ENCODE peak calls at places on chromosome 19, in five cellular contexts. One of them, this sample, is unnamed.

GRCh38 chr19:41588497-41589209 is 12.7 kb downstream of the CEACAM21 start:
- DNase-seq in cardiac muscle cell: peak; percentile 48
- DNase-seq in K562: peak; percentile 32
- DNase-seq in CD8-positive, alpha-beta T cell: no peak
- DNase-seq in neural progenitor cell: peak; percentile 46
- DNase-seq in this sample: no peak

GRCh38 chr19:35249146-35249847 is 495 bp downstream of the LSR start:
- DNase-seq in cardiac muscle cell: no peak
- DNase-seq in K562: peak; percentile 68
- DNase-seq in CD8-positive, alpha-beta T cell: no peak
- DNase-seq in neural progenitor cell: peak; percentile 65
- DNase-seq in this sample: peak; percentile 48

GRCh38 chr19:49853852-49854849 is 3.2 kb downstream of the PTOV1 start:
- DNase-seq in cardiac muscle cell: no peak
- DNase-seq in K562: no peak
- DNase-seq in CD8-positive, alpha-beta T cell: no peak
- DNase-seq in neural progenitor cell: no peak
- DNase-seq in this sample: no peak

GRCh38 chr19:43504426-43505185 is at the start of gene PHLDB3:
- DNase-seq in cardiac muscle cell: peak; percentile 26
- DNase-seq in K562: peak; percentile 52
- DNase-seq in CD8-positive, alpha-beta T cell: no peak
- DNase-seq in neural progenitor cell: no peak
- DNase-seq in this sample: peak; percentile 65

GRCh38 chr19:43638214-43638990 is 1.2 kb downstream of the CADM4 start:
- DNase-seq in cardiac muscle cell: no peak
- DNase-seq in K562: no peak
- DNase-seq in CD8-positive, alpha-beta T cell: no peak
- DNase-seq in neural progenitor cell: no peak
- DNase-seq in this sample: no peak

GRCh38 chr19:17473041-17473440 is 2.7 kb downstream of the SLC27A1 start:
- DNase-seq in cardiac muscle cell: peak; percentile 82
- DNase-seq in K562: no peak
- DNase-seq in CD8-positive, alpha-beta T cell: no peak
- DNase-seq in neural progenitor cell: no peak
- DNase-seq in this sample: peak; percentile 30

GRCh38 chr19:10961763-10962536 is 1.1 kb downstream of the SMARCA4 start:
- DNase-seq in cardiac muscle cell: no peak
- DNase-seq in K562: no peak
- DNase-seq in CD8-positive, alpha-beta T cell: no peak
- DNase-seq in neural progenitor cell: peak; percentile 75
- DNase-seq in this sample: no peak

GRCh38 chr19:35144600-35145436 is 1.8 kb downstream of the FXYD7 start:
- DNase-seq in cardiac muscle cell: peak; percentile 32
- DNase-seq in K562: peak; percentile 87
- DNase-seq in CD8-positive, alpha-beta T cell: peak; percentile 44
- DNase-seq in neural progenitor cell: peak; percentile 89
- DNase-seq in this sample: peak; percentile 21

GRCh38 chr19:55166530-55167268 is at the start of gene DNAAF3:
- DNase-seq in cardiac muscle cell: peak; percentile 98
- DNase-seq in K562: peak; percentile 99
- DNase-seq in CD8-positive, alpha-beta T cell: peak; percentile 70
- DNase-seq in neural progenitor cell: peak; percentile 99
- DNase-seq in this sample: peak; percentile 98

DNA sequence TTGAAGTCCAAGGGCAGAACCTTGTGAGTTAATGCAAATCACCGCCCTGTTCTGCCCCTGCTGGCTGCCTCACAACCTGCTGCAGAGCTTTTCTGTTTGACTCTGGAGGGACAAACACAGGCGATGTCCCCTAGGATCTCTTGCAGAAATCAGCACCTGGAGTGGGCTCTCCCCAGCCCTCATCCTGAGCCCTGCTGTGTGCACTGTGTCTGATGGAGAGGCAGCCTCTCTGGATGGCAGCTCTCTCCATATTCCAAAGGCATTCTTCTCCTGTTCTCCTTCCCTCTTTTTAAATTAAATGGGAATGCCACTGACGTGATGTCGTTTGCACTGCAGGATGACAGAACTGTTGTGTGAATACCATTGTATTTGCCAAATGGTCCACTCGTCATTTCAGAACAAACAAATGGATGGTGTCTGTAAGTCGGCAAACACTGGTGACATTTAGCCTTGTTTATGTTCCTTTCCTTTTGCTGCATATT is 184.1 kb downstream of the ZNF536 start:
- DNase-seq in cardiac muscle cell: no peak
- DNase-seq in K562: no peak
- DNase-seq in CD8-positive, alpha-beta T cell: no peak
- DNase-seq in neural progenitor cell: peak; percentile 12
- DNase-seq in this sample: peak; percentile 51
- TF ChIP-seq CTCF in cardiac muscle cell: no peak
- TF ChIP-seq CTCF in K562: no peak
- TF ChIP-seq CTCF in CD8-positive, alpha-beta T cell: no peak
- TF ChIP-seq CTCF in neural progenitor cell: peak; percentile 21
- TF ChIP-seq CTCF in this sample: peak; percentile 52

DNA sequence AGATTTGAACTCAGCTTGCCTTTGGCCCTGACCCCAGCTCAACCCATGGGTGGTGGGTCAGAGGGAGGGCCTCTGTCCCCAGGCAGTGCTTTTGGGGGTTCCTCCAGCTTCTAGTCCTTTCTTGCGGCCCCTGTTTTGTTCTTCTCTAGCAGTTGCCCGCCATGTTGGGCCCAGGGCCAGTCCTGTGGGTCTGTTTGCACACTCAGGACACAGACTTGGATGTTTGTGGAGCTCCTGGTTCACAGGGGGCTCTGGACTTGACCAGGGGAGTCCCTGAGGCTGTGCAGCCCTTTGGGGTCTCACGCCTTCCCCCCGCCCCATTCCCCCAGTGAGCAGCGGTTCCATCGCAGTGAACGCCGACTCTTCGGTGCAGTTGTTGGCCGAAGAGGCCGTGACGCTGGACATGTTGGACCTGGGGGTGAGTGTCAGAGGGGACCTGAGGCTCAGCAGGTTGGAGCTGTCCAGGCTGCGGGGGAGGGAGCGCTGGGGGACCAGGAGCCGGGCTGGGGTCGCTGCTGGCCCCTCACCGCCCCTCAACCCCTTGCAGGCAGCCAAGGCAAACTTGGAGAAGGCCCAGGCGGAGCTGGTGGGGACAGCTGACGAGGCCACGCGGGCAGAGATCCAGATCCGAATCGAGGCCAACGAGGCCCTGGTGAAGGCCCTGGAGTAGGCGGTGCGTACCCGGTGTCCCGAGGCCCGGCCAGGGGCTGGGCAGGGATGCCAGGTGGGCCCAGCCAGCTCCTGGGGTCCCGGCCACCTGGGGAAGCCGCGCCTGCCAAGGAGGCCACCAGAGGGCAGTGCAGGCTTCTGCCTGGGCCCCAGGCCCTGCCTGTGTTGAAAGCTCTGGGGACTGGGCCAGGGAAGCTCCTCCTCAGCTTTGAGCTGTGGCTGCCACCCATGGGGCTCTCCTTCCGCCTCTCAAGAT is 2.5 kb downstream of the ATP5F1D start:
- DNase-seq in cardiac muscle cell: peak; percentile 90
- DNase-seq in K562: no peak
- DNase-seq in CD8-positive, alpha-beta T cell: peak; percentile 94
- DNase-seq in neural progenitor cell: peak; percentile 89
- DNase-seq in this sample: peak; percentile 84
- H3K27ac ChIP-seq in cardiac muscle cell: peak overlapping the region; percentile 81
- H3K27ac ChIP-seq in K562: peak overlapping the region; percentile 69
- H3K27ac ChIP-seq in CD8-positive, alpha-beta T cell: no peak overlapping the region
- H3K27ac ChIP-seq in neural progenitor cell: no peak overlapping the region
- H3K27ac ChIP-seq in this sample: peak overlapping the region; percentile 66

GRCh38 chr19:8697671-8698432 is 743 bp downstream of the ACTL9 start:
- DNase-seq in cardiac muscle cell: no peak
- DNase-seq in K562: peak; percentile 33
- DNase-seq in CD8-positive, alpha-beta T cell: no peak
- DNase-seq in neural progenitor cell: peak; percentile 41
- DNase-seq in this sample: peak; percentile 29
- H3K4me3 ChIP-seq in cardiac muscle cell: no peak overlapping the region
- H3K4me3 ChIP-seq in K562: no peak overlapping the region
- H3K4me3 ChIP-seq in CD8-positive, alpha-beta T cell: no peak overlapping the region
- H3K4me3 ChIP-seq in neural progenitor cell: no peak overlapping the region
- H3K4me3 ChIP-seq in this sample: no peak overlapping the region

DNA sequence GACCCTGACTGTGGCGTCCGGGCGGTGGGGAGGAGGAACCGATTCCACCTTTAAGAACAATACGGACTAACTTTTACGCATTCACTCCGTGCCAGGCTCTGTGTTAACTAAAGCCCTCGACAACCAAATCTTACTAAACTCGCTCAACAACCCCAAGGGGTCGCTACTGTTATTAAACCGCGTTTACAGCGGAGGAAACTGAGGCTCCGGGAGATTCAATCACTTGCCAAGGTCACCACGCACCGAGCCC is 1.2 kb downstream of the SAMD1 start:
- DNase-seq in cardiac muscle cell: peak; percentile 33
- DNase-seq in K562: no peak
- DNase-seq in CD8-positive, alpha-beta T cell: no peak
- DNase-seq in neural progenitor cell: peak; percentile 59
- DNase-seq in this sample: peak; percentile 27
- TF ChIP-seq CTCF in cardiac muscle cell: peak; percentile 24
- TF ChIP-seq CTCF in K562: no peak
- TF ChIP-seq CTCF in CD8-positive, alpha-beta T cell: peak; percentile 27
- TF ChIP-seq CTCF in neural progenitor cell: peak; percentile 47
- TF ChIP-seq CTCF in this sample: no peak

GRCh38 chr19:7913652-7914051 is 978 bp upstream of the TGFBR3L start:
- DNase-seq in cardiac muscle cell: no peak
- DNase-seq in K562: no peak
- DNase-seq in CD8-positive, alpha-beta T cell: no peak
- DNase-seq in neural progenitor cell: no peak
- DNase-seq in this sample: no peak
- H3K27ac ChIP-seq in cardiac muscle cell: no peak overlapping the region
- H3K27ac ChIP-seq in K562: no peak overlapping the region
- H3K27ac ChIP-seq in CD8-positive, alpha-beta T cell: no peak overlapping the region
- H3K27ac ChIP-seq in neural progenitor cell: no peak overlapping the region
- H3K27ac ChIP-seq in this sample: no peak overlapping the region

DNA sequence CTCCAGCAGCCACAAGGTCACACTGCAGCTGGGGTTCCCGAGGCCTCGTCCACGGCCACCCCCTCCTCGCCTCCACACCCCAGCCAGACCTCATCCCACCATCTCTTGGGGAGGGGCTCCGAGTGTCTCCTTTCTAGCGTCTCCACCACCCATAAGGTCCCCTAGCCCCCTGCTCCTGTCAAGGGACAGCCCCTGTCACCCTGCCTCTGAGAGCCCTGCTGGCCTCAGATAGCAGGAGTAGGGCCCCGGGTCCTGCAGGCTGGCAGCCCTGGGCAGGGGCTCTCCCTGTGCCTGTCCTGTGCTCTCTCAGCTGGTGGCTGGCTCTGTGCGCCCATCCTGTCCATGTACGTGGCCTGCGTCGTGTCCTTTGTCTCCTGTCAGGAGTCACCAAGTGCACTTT is 17.0 kb downstream of the COMP start:
- DNase-seq in cardiac muscle cell: no peak
- DNase-seq in K562: no peak
- DNase-seq in CD8-positive, alpha-beta T cell: no peak
- DNase-seq in neural progenitor cell: no peak
- DNase-seq in this sample: no peak
- H3K4me3 ChIP-seq in cardiac muscle cell: no peak overlapping the region
- H3K4me3 ChIP-seq in K562: no peak overlapping the region
- H3K4me3 ChIP-seq in CD8-positive, alpha-beta T cell: no peak overlapping the region
- H3K4me3 ChIP-seq in neural progenitor cell: no peak overlapping the region
- H3K4me3 ChIP-seq in this sample: no peak overlapping the region

GRCh38 chr19:48004236-48004635 is 9.8 kb downstream of the ELSPBP1 start:
- DNase-seq in cardiac muscle cell: no peak
- DNase-seq in K562: no peak
- DNase-seq in CD8-positive, alpha-beta T cell: no peak
- DNase-seq in neural progenitor cell: no peak
- DNase-seq in this sample: peak; percentile 52
- TF ChIP-seq CTCF in cardiac muscle cell: no peak
- TF ChIP-seq CTCF in K562: no peak
- TF ChIP-seq CTCF in CD8-positive, alpha-beta T cell: no peak
- TF ChIP-seq CTCF in neural progenitor cell: no peak
- TF ChIP-seq CTCF in this sample: no peak

DNA sequence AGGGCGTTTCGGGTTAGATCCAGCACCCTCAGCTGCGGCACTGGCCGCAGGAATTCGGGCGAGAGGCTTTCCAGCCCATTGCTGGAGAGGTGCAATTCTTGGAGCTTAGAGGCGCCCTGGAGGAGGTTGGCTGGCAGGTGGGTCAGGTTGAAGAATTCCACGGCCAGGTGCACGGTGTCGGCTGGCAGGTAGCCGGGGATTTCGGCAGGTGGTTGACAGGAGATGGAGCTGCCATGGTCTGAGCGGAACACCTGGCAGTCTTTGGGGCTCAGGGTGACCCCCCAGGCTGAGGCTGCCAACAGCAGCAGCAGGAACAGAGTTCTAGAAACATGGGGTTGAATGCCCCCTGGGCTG is 1.3 kb downstream of the LRG1 start:
- DNase-seq in cardiac muscle cell: no peak
- DNase-seq in K562: no peak
- DNase-seq in CD8-positive, alpha-beta T cell: no peak
- DNase-seq in neural progenitor cell: no peak
- DNase-seq in this sample: no peak
- H3K27ac ChIP-seq in cardiac muscle cell: no peak overlapping the region
- H3K27ac ChIP-seq in K562: no peak overlapping the region
- H3K27ac ChIP-seq in CD8-positive, alpha-beta T cell: no peak overlapping the region
- H3K27ac ChIP-seq in neural progenitor cell: no peak overlapping the region
- H3K27ac ChIP-seq in this sample: no peak overlapping the region

GRCh38 chr19:38650180-38650775 is 2.8 kb downstream of the ACTN4 start:
- DNase-seq in cardiac muscle cell: no peak
- DNase-seq in K562: no peak
- DNase-seq in CD8-positive, alpha-beta T cell: no peak
- DNase-seq in neural progenitor cell: no peak
- DNase-seq in this sample: peak; percentile 28

GRCh38 chr19:38649305-38650179 is 2.1 kb downstream of the ACTN4 start:
- DNase-seq in cardiac muscle cell: no peak
- DNase-seq in K562: no peak
- DNase-seq in CD8-positive, alpha-beta T cell: no peak
- DNase-seq in neural progenitor cell: no peak
- DNase-seq in this sample: peak; percentile 23

GRCh38 chr19:38648789-38649304 is 1.4 kb downstream of the ACTN4 start:
- DNase-seq in cardiac muscle cell: no peak
- DNase-seq in K562: no peak
- DNase-seq in CD8-positive, alpha-beta T cell: no peak
- DNase-seq in neural progenitor cell: peak; percentile 40
- DNase-seq in this sample: no peak

GRCh38 chr19:38653028-38653571 is 5.7 kb downstream of the ACTN4 start:
- DNase-seq in cardiac muscle cell: peak; percentile 60
- DNase-seq in K562: no peak
- DNase-seq in CD8-positive, alpha-beta T cell: no peak
- DNase-seq in neural progenitor cell: no peak
- DNase-seq in this sample: peak; percentile 63

DNA sequence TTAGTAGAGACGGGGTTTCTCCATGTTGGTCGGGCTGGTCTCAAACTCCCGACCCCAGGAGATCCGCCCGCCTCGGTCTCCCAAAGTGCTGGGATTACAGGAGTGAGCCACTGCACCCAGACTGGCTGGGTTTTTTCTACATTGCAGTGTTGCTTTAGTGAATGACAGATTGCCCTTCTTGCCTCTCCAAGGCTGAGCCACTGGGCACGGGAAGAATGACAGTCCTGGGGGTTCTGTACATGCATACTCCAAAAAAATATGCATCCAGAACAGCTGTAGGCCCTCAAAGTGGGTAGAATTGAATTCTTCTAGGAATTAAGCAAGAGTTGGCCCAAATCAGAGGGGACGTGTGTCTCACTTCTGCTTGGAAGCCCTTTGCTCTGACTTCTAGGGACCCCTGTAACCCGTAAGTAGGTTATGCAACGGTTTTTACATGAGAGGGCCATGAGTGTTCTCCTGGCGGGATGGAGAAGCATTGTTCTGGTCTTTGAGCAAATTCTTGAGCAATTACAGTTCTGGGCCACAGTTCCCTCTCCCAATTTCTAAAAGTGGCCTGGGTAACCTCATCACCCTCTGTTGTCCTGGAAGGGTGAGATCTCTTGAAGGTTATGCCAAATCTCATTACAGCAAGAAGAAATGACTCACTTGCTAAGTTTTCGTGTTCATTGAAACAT is 3.6 kb downstream of the ACTN4 start:
- DNase-seq in cardiac muscle cell: peak; percentile 89
- DNase-seq in K562: no peak
- DNase-seq in CD8-positive, alpha-beta T cell: no peak
- DNase-seq in neural progenitor cell: no peak
- DNase-seq in this sample: no peak
- H3K4me3 ChIP-seq in cardiac muscle cell: no peak overlapping the region
- H3K4me3 ChIP-seq in K562: peak overlapping the region; percentile 99
- H3K4me3 ChIP-seq in CD8-positive, alpha-beta T cell: no peak overlapping the region
- H3K4me3 ChIP-seq in neural progenitor cell: no peak overlapping the region
- H3K4me3 ChIP-seq in this sample: peak overlapping the region; percentile 80

This sample was measured in WERI-Rb-1.